ENCODE peak calls at places on chromosomes 1 and 21, in five cellular contexts. Z, M, I, P and U are unnamed samples.

GRCh38 chr1:108199231-108199657 is 899 bp downstream of the SLC25A24 start:
- DNase-seq in Z (peak), M (no peak), I (no peak), P (peak), U (peak)

GRCh38 chr1:206635983-206636354 is 633 bp downstream of the DYRK3 start:
- DNase-seq in Z (no peak), M (no peak), I (no peak), P (no peak), U (no peak)

GRCh38 chr1:106022312-106022902 is 1034.1 kb upstream of the PRMT6 start:
- DNase-seq in Z (no peak), M (no peak), I (no peak), P (peak), U (no peak)

GRCh38 chr1:219529116-219529515 is 83.8 kb downstream of the ZC3H11B start:
- DNase-seq in Z (peak), M (no peak), I (no peak), P (no peak), U (no peak)

GRCh38 chr1:43617668-43618067 is 32.3 kb upstream of the KDM4A start:
- DNase-seq in Z (no peak), M (no peak), I (no peak), P (no peak), U (no peak)

GRCh38 chr1:101366513-101367215 is 129.8 kb downstream of the S1PR1 start:
- DNase-seq in Z (no peak), M (no peak), I (no peak), P (no peak), U (peak)

GRCh38 chr1:198638894-198639319 is at the start of gene PTPRC:
- DNase-seq in Z (no peak), M (no peak), I (no peak), P (no peak), U (no peak)

GRCh38 chr1:61589382-61589765 is 135.6 kb downstream of the TM2D1 start:
- DNase-seq in Z (no peak), M (no peak), I (no peak), P (no peak), U (no peak)

GRCh38 chr1:156591432-156592157 is at the start of gene NAXE:
- DNase-seq in Z (peak), M (peak), I (peak), P (peak), U (no peak)

GRCh38 chr21:38388684-38389676 is 109.3 kb downstream of the ERG start:
- DNase-seq in Z (no peak), M (no peak), I (no peak), P (no peak), U (no peak)

GRCh38 chr1:228745497-228745896 is 10.2 kb downstream of the RHOU start:
- DNase-seq in Z (no peak), M (no peak), I (no peak), P (no peak), U (no peak)

GRCh38 chr1:33157131-33157530 is 24.7 kb downstream of the TRIM62 start:
- DNase-seq in Z (no peak), M (no peak), I (no peak), P (no peak), U (no peak)

GRCh38 chr1:157515709-157516108 is 36.6 kb downstream of the FCRL5 start:
- DNase-seq in Z (no peak), M (no peak), I (no peak), P (no peak), U (no peak)

GRCh38 chr1:7409278-7409677 is 361.8 kb upstream of the VAMP3 start:
- DNase-seq in Z (no peak), M (peak), I (no peak), P (no peak), U (no peak)

GRCh38 chr1:162740755-162741154 is 49.7 kb upstream of the HSD17B7 start:
- DNase-seq in Z (no peak), M (no peak), I (no peak), P (no peak), U (no peak)

GRCh38 chr1:41045740-41046139 is 24.2 kb upstream of the SLFNL1 start:
- DNase-seq in Z (no peak), M (no peak), I (no peak), P (no peak), U (peak)

GRCh38 chr1:201515895-201516294 is 9.0 kb upstream of the CSRP1 start:
- DNase-seq in Z (no peak), M (no peak), I (no peak), P (no peak), U (no peak)

GRCh38 chr1:222334026-222334680 is 213.8 kb downstream of the HHIPL2 start:
- DNase-seq in Z (no peak), M (no peak), I (no peak), P (peak), U (peak)

GRCh38 chr21:38769253-38769780 is 36.4 kb upstream of the ETS2 start:
- DNase-seq in Z (no peak), M (no peak), I (no peak), P (peak), U (no peak)

GRCh38 chr21:15430577-15430976 is 299.2 kb upstream of the USP25 start:
- DNase-seq in Z (no peak), M (no peak), I (no peak), P (no peak), U (no peak)

GRCh38 chr1:165900576-165901380 is 73.4 kb downstream of the UCK2 start:
- DNase-seq in Z (no peak), M (no peak), I (no peak), P (no peak), U (no peak)

GRCh38 chr1:205748398-205749093 is 1.4 kb downstream of the NUCKS1 start:
- DNase-seq in Z (no peak), M (no peak), I (no peak), P (peak), U (no peak)

GRCh38 chr1:201561195-201561564 is 22.3 kb downstream of the NAV1 start:
- DNase-seq in Z (no peak), M (no peak), I (no peak), P (no peak), U (no peak)

GRCh38 chr1:194071200-194071599 is 884.8 kb upstream of the B3GALT2 start:
- DNase-seq in Z (no peak), M (no peak), I (no peak), P (no peak), U (no peak)

GRCh38 chr1:160258177-160258798 is 4.1 kb downstream of the DCAF8 start:
- DNase-seq in Z (no peak), M (no peak), I (no peak), P (no peak), U (no peak)

GRCh38 chr1:209767706-209768105 is 11.9 kb downstream of the TRAF3IP3 start:
- DNase-seq in Z (no peak), M (no peak), I (no peak), P (no peak), U (no peak)

GRCh38 chr1:209803568-209803967 is 2.4 kb downstream of the IRF6 start:
- DNase-seq in Z (no peak), M (no peak), I (no peak), P (no peak), U (no peak)

GRCh38 chr1:117611121-117611601 is 5.3 kb downstream of the TENT5C start:
- DNase-seq in Z (no peak), M (no peak), I (no peak), P (no peak), U (no peak)

GRCh38 chr21:42658320-42659105 is 5.1 kb downstream of the PDE9A start:
- DNase-seq in Z (no peak), M (no peak), I (no peak), P (no peak), U (no peak)